ENCODE peak calls at places on chromosomes 1 and 21, in five cellular contexts. One of them, this sample, is unnamed.

GRCh38 chr1:156951371-156951770 is 30.9 kb downstream of the LRRC71 start:
- DNase-seq in dorsolateral prefrontal cortex: no peak
- DNase-seq in HFFc6: no peak
- DNase-seq in hepatocyte: no peak
- DNase-seq in A673: no peak
- DNase-seq in this sample: no peak

GRCh38 chr21:34797926-34798595 is 129.3 kb downstream of the CLIC6 start:
- DNase-seq in dorsolateral prefrontal cortex: no peak
- DNase-seq in A673: no peak
- DNase-seq in hepatocyte: no peak
- DNase-seq in HFFc6: no peak
- DNase-seq in this sample: no peak

GRCh38 chr21:16058896-16059295 is 329.1 kb downstream of the USP25 start:
- DNase-seq in dorsolateral prefrontal cortex: no peak
- DNase-seq in A673: no peak
- DNase-seq in HFFc6: no peak
- DNase-seq in hepatocyte: no peak
- DNase-seq in this sample: no peak

GRCh38 chr1:7827134-7827955 is 25.5 kb downstream of the UTS2 start:
- DNase-seq in HFFc6: no peak
- DNase-seq in dorsolateral prefrontal cortex: no peak
- DNase-seq in hepatocyte: no peak
- DNase-seq in A673: no peak
- DNase-seq in this sample: peak

GRCh38 chr1:160538985-160539651 is 16.1 kb upstream of the SLAMF6 start:
- DNase-seq in A673: no peak
- DNase-seq in hepatocyte: peak
- DNase-seq in dorsolateral prefrontal cortex: no peak
- DNase-seq in HFFc6: no peak
- DNase-seq in this sample: no peak

GRCh38 chr1:116764906-116765862 is 11.0 kb downstream of the CD2 start:
- DNase-seq in dorsolateral prefrontal cortex: no peak
- DNase-seq in A673: no peak
- DNase-seq in hepatocyte: no peak
- DNase-seq in HFFc6: no peak
- DNase-seq in this sample: no peak

GRCh38 chr1:11414921-11415538 is 63.9 kb upstream of the DISP3 start:
- DNase-seq in hepatocyte: no peak
- DNase-seq in A673: no peak
- DNase-seq in HFFc6: no peak
- DNase-seq in dorsolateral prefrontal cortex: peak
- DNase-seq in this sample: no peak

GRCh38 chr1:7940745-7941436 is at the start of gene TNFRSF9:
- DNase-seq in dorsolateral prefrontal cortex: no peak
- DNase-seq in A673: no peak
- DNase-seq in HFFc6: no peak
- DNase-seq in hepatocyte: peak
- DNase-seq in this sample: no peak

GRCh38 chr1:209063816-209064664 is 519.5 kb upstream of the CAMK1G start:
- DNase-seq in A673: no peak
- DNase-seq in dorsolateral prefrontal cortex: no peak
- DNase-seq in hepatocyte: no peak
- DNase-seq in HFFc6: no peak
- DNase-seq in this sample: no peak

GRCh38 chr1:214429951-214430742 is 121.3 kb downstream of the PTPN14 start:
- DNase-seq in hepatocyte: no peak
- DNase-seq in A673: no peak
- DNase-seq in HFFc6: no peak
- DNase-seq in dorsolateral prefrontal cortex: no peak
- DNase-seq in this sample: no peak

GRCh38 chr1:229786974-229787610 is 161.0 kb downstream of the URB2 start:
- DNase-seq in hepatocyte: no peak
- DNase-seq in HFFc6: no peak
- DNase-seq in dorsolateral prefrontal cortex: no peak
- DNase-seq in A673: no peak
- DNase-seq in this sample: no peak

GRCh38 chr1:204684551-204685235 is 845 bp downstream of the LRRN2 start:
- DNase-seq in dorsolateral prefrontal cortex: no peak
- DNase-seq in A673: no peak
- DNase-seq in hepatocyte: no peak
- DNase-seq in HFFc6: no peak
- DNase-seq in this sample: peak

GRCh38 chr1:162219461-162219860 is 150.0 kb downstream of the NOS1AP start:
- DNase-seq in A673: peak
- DNase-seq in dorsolateral prefrontal cortex: no peak
- DNase-seq in hepatocyte: no peak
- DNase-seq in HFFc6: no peak
- DNase-seq in this sample: no peak

GRCh38 chr1:227869851-227870305 is 54.4 kb downstream of the PRSS38 start:
- DNase-seq in hepatocyte: no peak
- DNase-seq in A673: no peak
- DNase-seq in dorsolateral prefrontal cortex: no peak
- DNase-seq in HFFc6: no peak
- DNase-seq in this sample: no peak

GRCh38 chr21:35743571-35743970 is 316.8 kb downstream of the SETD4 start:
- DNase-seq in HFFc6: peak
- DNase-seq in A673: no peak
- DNase-seq in dorsolateral prefrontal cortex: no peak
- DNase-seq in hepatocyte: no peak
- DNase-seq in this sample: no peak

GRCh38 chr1:30450818-30451233 is 272.6 kb downstream of the MATN1 start:
- DNase-seq in dorsolateral prefrontal cortex: no peak
- DNase-seq in hepatocyte: no peak
- DNase-seq in HFFc6: no peak
- DNase-seq in A673: no peak
- DNase-seq in this sample: no peak

GRCh38 chr1:100077525-100077924 is 55.2 kb downstream of the SASS6 start:
- DNase-seq in dorsolateral prefrontal cortex: no peak
- DNase-seq in hepatocyte: no peak
- DNase-seq in A673: peak
- DNase-seq in HFFc6: no peak
- DNase-seq in this sample: no peak

GRCh38 chr1:227185291-227185690 is 133.0 kb downstream of the CDC42BPA start:
- DNase-seq in dorsolateral prefrontal cortex: no peak
- DNase-seq in HFFc6: no peak
- DNase-seq in hepatocyte: no peak
- DNase-seq in A673: no peak
- DNase-seq in this sample: no peak

GRCh38 chr1:107689157-107689556 is 275.8 kb downstream of the VAV3 start:
- DNase-seq in A673: no peak
- DNase-seq in dorsolateral prefrontal cortex: no peak
- DNase-seq in HFFc6: no peak
- DNase-seq in hepatocyte: peak
- DNase-seq in this sample: no peak

GRCh38 chr1:110594466-110595076 is 11.6 kb downstream of the KCNA2 start:
- DNase-seq in dorsolateral prefrontal cortex: no peak
- DNase-seq in hepatocyte: no peak
- DNase-seq in HFFc6: no peak
- DNase-seq in A673: no peak
- DNase-seq in this sample: no peak

GRCh38 chr1:53575141-53575947 is 116.1 kb downstream of the DMRTB1 start:
- DNase-seq in A673: no peak
- DNase-seq in dorsolateral prefrontal cortex: no peak
- DNase-seq in HFFc6: no peak
- DNase-seq in hepatocyte: no peak
- DNase-seq in this sample: no peak

GRCh38 chr1:46719689-46720088 is 775 bp upstream of the EFCAB14 start:
- DNase-seq in hepatocyte: peak
- DNase-seq in A673: no peak
- DNase-seq in HFFc6: no peak
- DNase-seq in dorsolateral prefrontal cortex: no peak
- DNase-seq in this sample: no peak

GRCh38 chr21:27734146-27734545 is 767.3 kb upstream of the ADAMTS5 start:
- DNase-seq in A673: no peak
- DNase-seq in dorsolateral prefrontal cortex: no peak
- DNase-seq in HFFc6: peak
- DNase-seq in hepatocyte: no peak
- DNase-seq in this sample: no peak

GRCh38 chr21:34204021-34204420 is 130.6 kb downstream of the MRPS6 start:
- DNase-seq in HFFc6: no peak
- DNase-seq in A673: no peak
- DNase-seq in hepatocyte: no peak
- DNase-seq in dorsolateral prefrontal cortex: no peak
- DNase-seq in this sample: no peak

GRCh38 chr1:154943649-154944421 is 7.3 kb upstream of the PMVK start:
- DNase-seq in A673: peak
- DNase-seq in hepatocyte: peak
- DNase-seq in HFFc6: no peak
- DNase-seq in dorsolateral prefrontal cortex: no peak
- DNase-seq in this sample: peak

GRCh38 chr1:230031131-230031530 is 35.9 kb upstream of the GALNT2 start:
- DNase-seq in HFFc6: peak
- DNase-seq in dorsolateral prefrontal cortex: no peak
- DNase-seq in hepatocyte: no peak
- DNase-seq in A673: peak
- DNase-seq in this sample: no peak

GRCh38 chr21:42583992-42584641 is 69.3 kb upstream of the PDE9A start:
- DNase-seq in A673: no peak
- DNase-seq in HFFc6: no peak
- DNase-seq in dorsolateral prefrontal cortex: no peak
- DNase-seq in hepatocyte: no peak
- DNase-seq in this sample: no peak

GRCh38 chr1:156927215-156928042 is 7.0 kb downstream of the LRRC71 start:
- DNase-seq in dorsolateral prefrontal cortex: no peak
- DNase-seq in hepatocyte: peak
- DNase-seq in HFFc6: peak
- DNase-seq in A673: peak
- DNase-seq in this sample: peak

GRCh38 chr1:6207921-6208320 is 2.0 kb downstream of the RNF207 start:
- DNase-seq in A673: no peak
- DNase-seq in hepatocyte: no peak
- DNase-seq in HFFc6: no peak
- DNase-seq in dorsolateral prefrontal cortex: no peak
- DNase-seq in this sample: no peak

GRCh38 chr1:183472488-183473285 is at the start of gene SMG7:
- DNase-seq in HFFc6: peak
- DNase-seq in dorsolateral prefrontal cortex: peak
- DNase-seq in A673: no peak
- DNase-seq in hepatocyte: peak
- DNase-seq in this sample: no peak

GRCh38 chr21:45016031-45016430 is 58.3 kb upstream of the ADARB1 start:
- DNase-seq in hepatocyte: no peak
- DNase-seq in A673: no peak
- DNase-seq in HFFc6: no peak
- DNase-seq in dorsolateral prefrontal cortex: no peak
- DNase-seq in this sample: no peak

GRCh38 chr1:220685879-220686278 is 4.3 kb upstream of the C1orf115 start:
- DNase-seq in HFFc6: no peak
- DNase-seq in hepatocyte: no peak
- DNase-seq in dorsolateral prefrontal cortex: no peak
- DNase-seq in A673: no peak
- DNase-seq in this sample: no peak
- TF ChIP-seq CTCF in HFFc6: peak
- TF ChIP-seq CTCF in hepatocyte: no peak
- TF ChIP-seq CTCF in dorsolateral prefrontal cortex: no peak
- TF ChIP-seq CTCF in A673: no peak
- TF ChIP-seq CTCF in this sample: no peak

DNA sequence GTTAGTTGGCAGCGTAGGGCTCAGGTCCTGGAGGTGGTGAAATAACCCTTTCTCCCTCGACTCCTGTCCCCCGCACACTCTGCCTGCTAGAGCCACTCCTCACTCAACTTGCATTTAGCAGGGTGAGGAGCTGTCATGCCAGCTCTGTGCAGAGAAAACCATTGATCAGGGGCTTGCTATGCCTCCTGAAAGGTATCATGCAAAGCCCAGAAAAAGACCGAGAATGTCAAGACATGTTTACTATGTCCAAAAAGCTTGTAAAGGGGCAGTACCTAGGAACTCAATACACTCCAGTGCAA is 18.0 kb downstream of the ALDH4A1 start:
- DNase-seq in A673: no peak
- DNase-seq in hepatocyte: no peak
- DNase-seq in HFFc6: no peak
- DNase-seq in dorsolateral prefrontal cortex: no peak
- DNase-seq in this sample: no peak
- TF ChIP-seq CTCF in A673: no peak
- TF ChIP-seq CTCF in hepatocyte: no peak
- TF ChIP-seq CTCF in HFFc6: peak
- TF ChIP-seq CTCF in dorsolateral prefrontal cortex: no peak
- TF ChIP-seq CTCF in this sample: peak

DNA sequence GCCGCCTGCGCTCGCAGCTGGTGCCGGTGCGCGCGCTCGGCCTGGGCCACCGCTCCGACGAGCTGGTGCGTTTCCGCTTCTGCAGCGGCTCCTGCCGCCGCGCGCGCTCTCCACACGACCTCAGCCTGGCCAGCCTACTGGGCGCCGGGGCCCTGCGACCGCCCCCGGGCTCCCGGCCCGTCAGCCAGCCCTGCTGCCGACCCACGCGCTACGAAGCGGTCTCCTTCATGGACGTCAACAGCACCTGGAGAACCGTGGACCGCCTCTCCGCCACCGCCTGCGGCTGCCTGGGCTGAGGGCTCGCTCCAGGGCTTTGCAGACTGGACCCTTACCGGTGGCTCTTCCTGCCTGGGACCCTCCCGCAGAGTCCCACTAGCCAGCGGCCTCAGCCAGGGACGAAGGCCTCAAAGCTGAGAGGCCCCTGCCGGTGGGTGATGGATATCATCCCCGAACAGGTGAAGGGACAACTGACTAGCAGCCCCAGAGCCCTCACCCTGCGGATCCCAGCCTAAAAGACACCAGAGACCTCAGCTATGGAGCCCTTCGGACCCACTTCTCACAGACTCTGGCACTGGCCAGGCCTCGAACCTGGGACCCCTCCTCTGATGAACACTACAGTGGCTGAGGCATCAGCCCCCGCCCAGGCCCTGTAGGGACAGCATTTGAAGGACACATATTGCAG is 3.0 kb downstream of the ARTN start:
- DNase-seq in dorsolateral prefrontal cortex: no peak
- DNase-seq in HFFc6: no peak
- DNase-seq in A673: no peak
- DNase-seq in hepatocyte: peak
- DNase-seq in this sample: peak
- TF ChIP-seq CTCF in dorsolateral prefrontal cortex: no peak
- TF ChIP-seq CTCF in HFFc6: peak
- TF ChIP-seq CTCF in A673: no peak
- TF ChIP-seq CTCF in hepatocyte: no peak
- TF ChIP-seq CTCF in this sample: peak

DNA sequence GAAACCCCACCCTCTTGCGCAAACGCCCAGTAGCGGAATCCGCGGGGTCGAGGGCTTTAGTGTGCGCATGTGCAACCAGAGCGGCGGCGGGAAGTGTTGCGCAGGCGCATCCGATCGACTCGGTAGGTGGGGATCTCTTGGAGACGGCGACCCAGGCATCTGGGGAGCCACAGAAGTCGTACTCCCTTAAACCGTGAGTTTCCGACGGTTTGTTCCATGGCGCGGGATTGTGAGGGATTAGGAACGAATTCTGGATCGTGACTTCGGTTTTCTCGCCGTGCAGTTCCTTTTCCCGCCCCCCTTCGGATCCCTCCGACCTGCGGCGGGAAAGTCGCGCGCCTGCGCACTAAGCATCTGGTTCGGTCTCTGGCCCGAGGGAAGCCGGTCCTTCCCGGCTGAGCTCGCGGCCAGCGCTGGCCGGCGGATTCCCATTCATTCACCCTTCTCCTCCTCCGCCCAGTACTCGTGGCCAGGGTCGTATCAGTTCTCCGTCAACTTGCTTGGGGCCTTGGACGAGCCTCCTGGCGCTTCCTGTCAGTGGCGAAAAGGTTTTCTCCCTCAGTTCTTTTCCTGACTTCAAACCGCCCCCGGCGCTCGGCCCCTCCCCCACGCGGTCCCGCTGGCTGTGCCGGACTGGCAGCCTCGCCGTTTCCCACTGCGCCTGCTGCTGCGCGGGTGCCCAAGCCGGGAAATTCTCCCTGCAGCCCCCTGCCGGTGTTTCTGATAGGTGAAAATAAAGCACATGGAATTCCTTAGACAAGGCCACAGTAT is at the start of gene CDC7:
- DNase-seq in A673: peak
- DNase-seq in HFFc6: peak
- DNase-seq in dorsolateral prefrontal cortex: peak
- DNase-seq in hepatocyte: peak
- DNase-seq in this sample: peak
- TF ChIP-seq CTCF in A673: peak
- TF ChIP-seq CTCF in HFFc6: peak
- TF ChIP-seq CTCF in dorsolateral prefrontal cortex: peak
- TF ChIP-seq CTCF in hepatocyte: peak
- TF ChIP-seq CTCF in this sample: peak

This sample was measured in endothelial cell.